ENCODE peak calls at places on chromosomes 3 and 15, in four cellular contexts. One of them, this sample, is unnamed.

GRCh38 chr15:79430901-79431635 is 1.1 kb upstream of the MINAR1 start:
- DNase-seq in ovary: no peak
- DNase-seq in cardiac muscle cell: peak; percentile 9
- DNase-seq in hepatocyte: no peak
- DNase-seq in this sample: peak; percentile 8

GRCh38 chr3:110576962-110577361 is 494.7 kb upstream of the NECTIN3 start:
- DNase-seq in cardiac muscle cell: peak; percentile 86
- DNase-seq in hepatocyte: peak; percentile 20
- DNase-seq in ovary: no peak
- DNase-seq in this sample: peak; percentile 81

GRCh38 chr3:170862618-170863374 is 7.2 kb downstream of the RPL22L1 start:
- DNase-seq in cardiac muscle cell: peak; percentile 47
- DNase-seq in hepatocyte: no peak
- DNase-seq in ovary: no peak
- DNase-seq in this sample: no peak

GRCh38 chr3:10514407-10515069 is 9.2 kb upstream of the ATP2B2 start:
- DNase-seq in cardiac muscle cell: no peak
- DNase-seq in ovary: no peak
- DNase-seq in hepatocyte: no peak
- DNase-seq in this sample: no peak

GRCh38 chr3:5110307-5110706 is 11.8 kb upstream of the ARL8B start:
- DNase-seq in hepatocyte: no peak
- DNase-seq in ovary: no peak
- DNase-seq in cardiac muscle cell: no peak
- DNase-seq in this sample: no peak

GRCh38 chr3:195447205-195447604 is 4.4 kb upstream of the ACAP2 start:
- DNase-seq in ovary: no peak
- DNase-seq in cardiac muscle cell: no peak
- DNase-seq in hepatocyte: peak; percentile 48
- DNase-seq in this sample: no peak

GRCh38 chr3:170605490-170605889 is 19.6 kb upstream of the SLC7A14 start:
- DNase-seq in ovary: no peak
- DNase-seq in cardiac muscle cell: no peak
- DNase-seq in hepatocyte: no peak
- DNase-seq in this sample: no peak

GRCh38 chr3:134371542-134372324 is 2.5 kb downstream of the AMOTL2 start:
- DNase-seq in hepatocyte: no peak
- DNase-seq in ovary: no peak
- DNase-seq in cardiac muscle cell: peak; percentile 35
- DNase-seq in this sample: no peak

GRCh38 chr3:14716593-14716992 is 41.7 kb downstream of the C3orf20 start:
- DNase-seq in ovary: no peak
- DNase-seq in hepatocyte: no peak
- DNase-seq in cardiac muscle cell: no peak
- DNase-seq in this sample: no peak

GRCh38 chr3:60779637-60780036 is 471.6 kb downstream of the FHIT start:
- DNase-seq in ovary: no peak
- DNase-seq in cardiac muscle cell: no peak
- DNase-seq in hepatocyte: no peak
- DNase-seq in this sample: no peak

GRCh38 chr3:189937302-189938255 is 183.1 kb downstream of the P3H2 start:
- DNase-seq in cardiac muscle cell: peak; percentile 71
- DNase-seq in hepatocyte: no peak
- DNase-seq in ovary: no peak
- DNase-seq in this sample: no peak

GRCh38 chr15:81182031-81182745 is 14.5 kb upstream of the IL16 start:
- DNase-seq in cardiac muscle cell: peak; percentile 58
- DNase-seq in hepatocyte: peak; percentile 8
- DNase-seq in ovary: no peak
- DNase-seq in this sample: no peak

GRCh38 chr15:81181220-81181619 is 15.5 kb upstream of the IL16 start:
- DNase-seq in cardiac muscle cell: no peak
- DNase-seq in ovary: no peak
- DNase-seq in hepatocyte: no peak
- DNase-seq in this sample: no peak

GRCh38 chr15:81184188-81184587 is 12.5 kb upstream of the IL16 start:
- DNase-seq in cardiac muscle cell: no peak
- DNase-seq in ovary: no peak
- DNase-seq in hepatocyte: no peak
- DNase-seq in this sample: no peak

GRCh38 chr15:81183403-81183760 is 13.3 kb upstream of the IL16 start:
- DNase-seq in ovary: no peak
- DNase-seq in cardiac muscle cell: no peak
- DNase-seq in hepatocyte: no peak
- DNase-seq in this sample: no peak

DNA sequence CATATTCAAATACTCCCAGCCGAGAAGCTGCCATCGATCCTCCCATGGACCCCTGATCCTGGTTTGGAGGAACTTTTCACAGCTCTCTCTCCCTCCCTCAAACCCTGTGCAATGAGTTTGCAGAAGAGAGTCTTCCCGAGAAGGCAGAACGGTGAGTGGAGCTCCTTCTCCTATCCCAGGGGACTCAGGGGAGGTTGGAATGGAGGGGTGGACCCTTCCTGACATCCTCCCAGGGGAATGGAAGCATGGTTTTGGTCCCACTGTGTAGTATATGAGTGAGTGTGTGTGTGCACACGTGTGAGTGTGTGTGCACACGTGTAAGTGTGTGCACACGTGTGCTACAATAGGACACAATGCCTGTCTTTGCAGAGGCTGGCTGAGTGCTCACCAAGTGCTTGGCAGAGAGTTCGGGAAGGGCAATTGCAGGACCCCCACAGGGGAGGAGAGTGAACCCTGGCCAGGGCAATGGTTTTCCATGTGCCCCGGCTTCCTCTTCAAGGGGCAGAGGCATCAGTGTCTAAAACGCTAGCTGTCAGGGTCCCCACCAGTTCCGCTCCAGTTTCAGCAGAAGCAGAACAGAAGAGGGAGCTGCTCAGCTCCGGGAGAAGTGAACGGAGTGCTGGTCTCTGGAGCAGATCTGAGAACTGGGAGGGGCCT is 13.8 kb upstream of the IL16 start:
- DNase-seq in cardiac muscle cell: no peak
- DNase-seq in ovary: peak; percentile 40
- DNase-seq in hepatocyte: no peak
- DNase-seq in this sample: no peak
- H3K4me3 ChIP-seq in cardiac muscle cell: no peak overlapping the region
- H3K4me3 ChIP-seq in ovary: peak overlapping the region; percentile 45
- H3K4me3 ChIP-seq in hepatocyte: no peak overlapping the region
- H3K4me3 ChIP-seq in this sample: no peak overlapping the region

GRCh38 chr15:67152429-67152828 is 87.0 kb downstream of the SMAD3 start:
- DNase-seq in hepatocyte: no peak
- DNase-seq in cardiac muscle cell: no peak
- DNase-seq in ovary: no peak
- DNase-seq in this sample: no peak
- H3K4me1 ChIP-seq in hepatocyte: peaks cover 36% of the 10 kb centered on the region
- H3K4me1 ChIP-seq in cardiac muscle cell: peaks cover 30% of the 10 kb centered on the region
- H3K4me1 ChIP-seq in ovary: peaks cover 23% of the 10 kb centered on the region
- H3K4me1 ChIP-seq in this sample: peaks cover 68% of the 10 kb centered on the region

GRCh38 chr15:64092075-64092820 is 1.4 kb downstream of the CIAO2A start:
- DNase-seq in ovary: no peak
- DNase-seq in hepatocyte: no peak
- DNase-seq in cardiac muscle cell: no peak
- DNase-seq in this sample: no peak
- TF ChIP-seq CTCF in ovary: no peak
- TF ChIP-seq CTCF in hepatocyte: peak; percentile 38
- TF ChIP-seq CTCF in cardiac muscle cell: no peak
- TF ChIP-seq CTCF in this sample: peak; percentile 17

GRCh38 chr3:148319161-148319915 is 378.4 kb upstream of the AGTR1 start:
- DNase-seq in hepatocyte: no peak
- DNase-seq in ovary: no peak
- DNase-seq in cardiac muscle cell: peak; percentile 53
- DNase-seq in this sample: no peak
- H3K4me3 ChIP-seq in hepatocyte: no peak overlapping the region
- H3K4me3 ChIP-seq in ovary: no peak overlapping the region
- H3K4me3 ChIP-seq in cardiac muscle cell: no peak overlapping the region
- H3K4me3 ChIP-seq in this sample: no peak overlapping the region

DNA sequence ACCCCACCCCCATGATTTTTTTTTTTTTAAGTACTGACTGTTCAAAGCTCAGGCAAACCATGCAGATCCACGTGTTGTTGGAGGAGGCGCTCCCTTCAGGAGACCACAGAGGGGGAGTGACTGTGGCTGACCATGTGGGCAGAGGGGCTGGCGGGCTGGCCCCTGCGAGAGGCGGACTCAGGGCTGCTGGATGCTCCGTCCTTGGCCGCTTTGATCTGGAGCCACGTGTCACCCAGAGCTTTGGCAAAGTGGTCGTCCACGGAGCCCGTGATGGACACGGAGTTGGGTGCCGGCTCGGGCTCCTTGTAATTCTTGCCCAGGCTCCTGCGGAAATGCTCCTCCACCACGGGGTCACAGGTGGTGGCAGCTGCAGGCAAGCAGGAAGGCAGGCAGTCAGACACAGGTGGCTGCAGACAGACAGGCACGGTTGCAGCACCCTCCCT is 85.2 kb downstream of the VGLL4 start:
- DNase-seq in ovary: no peak
- DNase-seq in hepatocyte: no peak
- DNase-seq in cardiac muscle cell: no peak
- DNase-seq in this sample: no peak
- H3K4me1 ChIP-seq in ovary: peaks cover 49% of the 10 kb centered on the region
- H3K4me1 ChIP-seq in hepatocyte: peaks cover 27% of the 10 kb centered on the region
- H3K4me1 ChIP-seq in cardiac muscle cell: peaks cover 6% of the 10 kb centered on the region
- H3K4me1 ChIP-seq in this sample: no peaks in the 10 kb centered on the region

GRCh38 chr3:78035020-78035660 is 995.2 kb downstream of the ROBO2 start:
- DNase-seq in hepatocyte: peak; percentile 11
- DNase-seq in cardiac muscle cell: no peak
- DNase-seq in ovary: no peak
- DNase-seq in this sample: peak; percentile 8
- TF ChIP-seq CTCF in hepatocyte: no peak
- TF ChIP-seq CTCF in cardiac muscle cell: no peak
- TF ChIP-seq CTCF in ovary: no peak
- TF ChIP-seq CTCF in this sample: no peak

DNA sequence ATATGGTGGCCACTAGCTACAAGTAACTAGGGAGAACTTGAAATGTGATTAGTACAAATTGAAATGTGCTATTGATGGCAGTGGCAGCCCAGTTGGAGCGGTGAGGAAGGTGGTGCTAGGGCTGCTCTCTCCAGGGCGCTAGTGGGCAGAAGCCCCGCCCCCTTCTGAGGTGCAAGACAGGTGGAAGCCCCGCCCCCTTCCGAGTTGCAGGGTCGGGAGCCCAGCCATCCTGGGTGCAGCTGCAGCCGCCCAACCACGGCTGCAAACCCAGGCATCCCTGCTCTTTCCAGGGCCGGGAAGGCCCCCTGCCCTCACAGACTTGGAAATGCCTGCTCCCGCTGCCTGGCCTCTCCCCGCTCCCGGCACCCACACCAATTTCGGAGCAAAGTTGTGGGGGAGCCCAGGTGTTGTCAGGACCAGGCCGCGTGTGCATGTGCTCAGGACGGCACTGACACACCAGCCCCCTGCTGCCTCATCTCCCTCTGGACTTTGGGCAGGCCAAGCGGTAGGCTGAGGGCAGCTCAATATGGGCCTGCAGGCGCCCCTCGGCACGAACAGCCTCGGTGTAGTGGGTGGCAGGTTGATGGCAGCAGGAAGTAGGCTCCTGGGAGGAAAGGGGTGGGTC is 10.0 kb downstream of the ATR start:
- DNase-seq in hepatocyte: no peak
- DNase-seq in cardiac muscle cell: no peak
- DNase-seq in ovary: no peak
- DNase-seq in this sample: no peak
- H3K4me3 ChIP-seq in hepatocyte: no peak overlapping the region
- H3K4me3 ChIP-seq in cardiac muscle cell: no peak overlapping the region
- H3K4me3 ChIP-seq in ovary: no peak overlapping the region
- H3K4me3 ChIP-seq in this sample: no peak overlapping the region

This sample was measured in A673.